ENCODE peak calls at places on chromosomes 13 and 19, in nine cellular contexts. I, T, K, W, H, O, J, S and Q are unnamed samples.

GRCh38 chr13:25440081-25440480 is 68.3 kb downstream of the ATP8A2 start:
- DNase-seq in T (no peak), S (no peak), H (no peak), W (no peak), O (no peak), J (no peak), I (no peak), K (no peak), Q (no peak)

GRCh38 chr13:91647361-91647970 is 249.0 kb downstream of the GPC5 start:
- DNase-seq in S (no peak), H (no peak), K (no peak), W (peak; percentile 6), J (no peak), I (peak; percentile 66), T (peak; percentile 28), O (peak; percentile 5), Q (peak; percentile 27)

GRCh38 chr19:35206379-35206778 is 22.2 kb downstream of the FAM187B start:
- DNase-seq in O (peak; percentile 40), W (no peak), I (no peak), K (no peak), T (no peak), H (peak; percentile 69), J (no peak), S (no peak), Q (no peak)

GRCh38 chr13:26412961-26413716 is 144.3 kb upstream of the WASF3 start:
- DNase-seq in O (no peak), T (no peak), W (no peak), K (no peak), H (no peak), J (no peak), I (no peak), S (no peak), Q (no peak)

GRCh38 chr19:1273263-1274041 is 1.9 kb upstream of the FAM174C start:
- DNase-seq in S (peak; percentile 18), J (no peak), K (no peak), O (no peak), T (no peak), H (no peak), I (no peak), W (no peak), Q (no peak)

GRCh38 chr13:33494596-33495214 is 209.2 kb upstream of the STARD13 start:
- DNase-seq in H (no peak), W (no peak), J (peak; percentile 95), S (peak; percentile 97), T (peak; percentile 43), I (no peak), K (no peak), O (no peak), Q (no peak)

GRCh38 chr13:69857188-69857821 is 250.3 kb upstream of the ATXN8OS start:
- DNase-seq in K (no peak), J (no peak), S (peak; percentile 57), H (no peak), W (peak; percentile 42), I (peak; percentile 73), T (peak; percentile 1), O (peak; percentile 10), Q (peak; percentile 77)

GRCh38 chr19:6455924-6456323 is 3.7 kb downstream of the SLC25A23 start:
- DNase-seq in J (no peak), K (no peak), I (no peak), T (no peak), H (no peak), O (no peak), W (no peak), S (no peak), Q (no peak)

GRCh38 chr19:51681286-51681956 is 11.7 kb upstream of the SPACA6 start:
- DNase-seq in K (no peak), J (no peak), O (no peak), I (no peak), T (no peak), S (peak; percentile 42), H (no peak), W (no peak), Q (no peak)

GRCh38 chr19:48363500-48363809 is 285 bp downstream of the TMEM143 start:
- DNase-seq in O (no peak), S (no peak), K (peak; percentile 16), I (no peak), H (no peak), W (no peak), T (no peak), J (no peak), Q (no peak)

GRCh38 chr19:342801-343421 is 1.7 kb downstream of the MIER2 start:
- DNase-seq in I (no peak), K (no peak), T (peak; percentile 53), W (no peak), J (peak; percentile 94), S (peak; percentile 92), H (no peak), O (no peak), Q (no peak)

GRCh38 chr13:19153782-19154450 is 27.7 kb downstream of the TUBA3C start:
- DNase-seq in I (peak; percentile 73), K (no peak), S (no peak), O (no peak), W (peak; percentile 53), H (no peak), T (no peak), J (no peak), Q (peak; percentile 1)

GRCh38 chr13:67138937-67139336 is 91.2 kb downstream of the PCDH9 start:
- DNase-seq in K (no peak), J (no peak), S (no peak), T (no peak), I (no peak), W (no peak), O (no peak), H (no peak), Q (no peak)

GRCh38 chr13:35039012-35039411 is 96.9 kb downstream of the NBEA start:
- DNase-seq in K (no peak), H (no peak), I (no peak), W (no peak), J (no peak), O (no peak), T (no peak), S (no peak), Q (no peak)

GRCh38 chr19:6326815-6327214 is 6.6 kb downstream of the ACER1 start:
- DNase-seq in I (no peak), T (no peak), O (no peak), S (no peak), J (no peak), K (no peak), H (no peak), W (no peak), Q (no peak)

GRCh38 chr19:18393836-18394235 is 3.6 kb downstream of the LRRC25 start:
- DNase-seq in K (no peak), S (no peak), H (no peak), T (no peak), O (no peak), J (no peak), I (no peak), W (no peak), Q (no peak)